ENCODE peak calls at places on chromosomes 7 and 10, in seven cellular contexts. D, E, M, C, S, F and I are unnamed samples.

GRCh38 chr7:114086491-114086905 is 167.7 kb upstream of the PPP1R3A start:
- DNase-seq in D (no peak), E (peak; percentile 51), M (no peak), C (no peak), S (peak; percentile 19), F (no peak), I (peak; percentile 30)

GRCh38 chr10:75531571-75532031 is 100.2 kb downstream of the LRMDA start:
- DNase-seq in D (no peak), E (no peak), M (no peak), C (no peak), S (no peak), F (no peak), I (no peak)

GRCh38 chr10:26448706-26449435 is 10.7 kb downstream of the APBB1IP start:
- DNase-seq in D (no peak), E (no peak), M (no peak), C (no peak), S (no peak), F (no peak), I (no peak)

GRCh38 chr7:234712-235553 is 42.6 kb downstream of the FAM20C start:
- DNase-seq in D (peak; percentile 71), E (no peak), M (no peak), C (peak; percentile 93), S (no peak), F (peak; percentile 89), I (no peak)

GRCh38 chr10:63430091-63430998 is 35.4 kb downstream of the JMJD1C start:
- DNase-seq in D (peak; percentile 74), E (no peak), M (no peak), C (peak; percentile 90), S (peak; percentile 94), F (peak; percentile 40), I (no peak)

GRCh38 chr7:76142861-76143260 is 58.8 kb upstream of the SRRM3 start:
- DNase-seq in D (no peak), E (no peak), M (no peak), C (no peak), S (no peak), F (no peak), I (no peak)

GRCh38 chr7:123936388-123936787 is 11.3 kb downstream of the SPAM1 start:
- DNase-seq in D (no peak), E (no peak), M (no peak), C (no peak), S (no peak), F (no peak), I (no peak)

GRCh38 chr10:17430647-17431355 is 23.6 kb downstream of the ST8SIA6 start:
- DNase-seq in D (peak; percentile 73), E (peak; percentile 83), M (peak; percentile 58), C (peak; percentile 71), S (peak; percentile 81), F (peak; percentile 50), I (peak; percentile 72)

GRCh38 chr7:100827330-100828226 is at the start of gene EPHB4:
- DNase-seq in D (peak; percentile 86), E (peak; percentile 93), M (peak; percentile 90), C (peak; percentile 91), S (peak; percentile 97), F (no peak), I (peak; percentile 94)

GRCh38 chr10:12510566-12510965 is 161.2 kb downstream of the CAMK1D start:
- DNase-seq in D (no peak), E (peak; percentile 37), M (no peak), C (no peak), S (peak; percentile 51), F (no peak), I (no peak)

GRCh38 chr10:127485153-127485857 is 63.8 kb upstream of the NPS start:
- DNase-seq in D (peak; percentile 73), E (peak; percentile 37), M (no peak), C (peak; percentile 8), S (peak; percentile 65), F (peak; percentile 8), I (peak; percentile 64)

GRCh38 chr10:51035344-51035743 is 38.9 kb upstream of the PRKG1 start:
- DNase-seq in D (no peak), E (no peak), M (no peak), C (no peak), S (peak; percentile 46), F (no peak), I (no peak)

GRCh38 chr7:64888901-64889685 is 14.0 kb upstream of the ZNF273 start:
- DNase-seq in D (no peak), E (peak; percentile 62), M (no peak), C (peak; percentile 14), S (no peak), F (no peak), I (no peak)

GRCh38 chr7:122155566-122155965 is 11.5 kb upstream of the AASS start:
- DNase-seq in D (no peak), E (no peak), M (no peak), C (no peak), S (peak; percentile 27), F (peak; percentile 43), I (no peak)

GRCh38 chr10:101214446-101215396 is 14.5 kb downstream of the LBX1 start:
- DNase-seq in D (peak; percentile 32), E (peak; percentile 95), M (peak; percentile 86), C (no peak), S (peak; percentile 86), F (peak; percentile 62), I (peak; percentile 91)

GRCh38 chr7:104552102-104552501 is 223.7 kb downstream of the LHFPL3 start:
- DNase-seq in D (peak; percentile 4), E (peak; percentile 73), M (peak; percentile 81), C (peak; percentile 0), S (peak; percentile 76), F (peak; percentile 41), I (peak; percentile 59)

GRCh38 chr7:104551226-104551625 is 222.8 kb downstream of the LHFPL3 start:
- DNase-seq in D (no peak), E (no peak), M (no peak), C (no peak), S (no peak), F (no peak), I (no peak)

GRCh38 chr7:104550362-104550761 is 222.0 kb downstream of the LHFPL3 start:
- DNase-seq in D (no peak), E (no peak), M (no peak), C (no peak), S (no peak), F (no peak), I (no peak)

GRCh38 chr7:104553074-104553473 is 224.7 kb downstream of the LHFPL3 start:
- DNase-seq in D (no peak), E (no peak), M (no peak), C (no peak), S (no peak), F (no peak), I (no peak)

GRCh38 chr7:104548861-104549260 is 220.5 kb downstream of the LHFPL3 start:
- DNase-seq in D (no peak), E (no peak), M (no peak), C (no peak), S (peak; percentile 33), F (no peak), I (no peak)
- H2BK5ac ChIP-seq in D (no peak overlapping the region), E (no peak overlapping the region), M (no peak overlapping the region), C (no peak overlapping the region), S (no peak overlapping the region), F (no peak overlapping the region), I (no peak overlapping the region)

GRCh38 chr7:149476791-149477190 is 15.9 kb upstream of the ZNF777 start:
- DNase-seq in D (no peak), E (peak; percentile 28), M (no peak), C (no peak), S (no peak), F (no peak), I (no peak)

GRCh38 chr7:149479554-149479953 is 18.1 kb downstream of the ZNF746 start:
- DNase-seq in D (no peak), E (no peak), M (no peak), C (no peak), S (no peak), F (no peak), I (no peak)

GRCh38 chr7:149478754-149479153 is 17.9 kb upstream of the ZNF777 start:
- DNase-seq in D (no peak), E (no peak), M (no peak), C (no peak), S (no peak), F (no peak), I (no peak)

GRCh38 chr7:149475121-149476045 is 14.5 kb upstream of the ZNF777 start:
- DNase-seq in D (no peak), E (peak; percentile 37), M (no peak), C (no peak), S (no peak), F (peak; percentile 41), I (no peak)

GRCh38 chr7:149477494-149478443 is 16.9 kb upstream of the ZNF777 start:
- DNase-seq in D (no peak), E (no peak), M (no peak), C (no peak), S (peak; percentile 80), F (peak; percentile 82), I (peak; percentile 69)
- H2BK5ac ChIP-seq in D (no peak overlapping the region), E (no peak overlapping the region), M (no peak overlapping the region), C (no peak overlapping the region), S (no peak overlapping the region), F (no peak overlapping the region), I (no peak overlapping the region)

DNA sequence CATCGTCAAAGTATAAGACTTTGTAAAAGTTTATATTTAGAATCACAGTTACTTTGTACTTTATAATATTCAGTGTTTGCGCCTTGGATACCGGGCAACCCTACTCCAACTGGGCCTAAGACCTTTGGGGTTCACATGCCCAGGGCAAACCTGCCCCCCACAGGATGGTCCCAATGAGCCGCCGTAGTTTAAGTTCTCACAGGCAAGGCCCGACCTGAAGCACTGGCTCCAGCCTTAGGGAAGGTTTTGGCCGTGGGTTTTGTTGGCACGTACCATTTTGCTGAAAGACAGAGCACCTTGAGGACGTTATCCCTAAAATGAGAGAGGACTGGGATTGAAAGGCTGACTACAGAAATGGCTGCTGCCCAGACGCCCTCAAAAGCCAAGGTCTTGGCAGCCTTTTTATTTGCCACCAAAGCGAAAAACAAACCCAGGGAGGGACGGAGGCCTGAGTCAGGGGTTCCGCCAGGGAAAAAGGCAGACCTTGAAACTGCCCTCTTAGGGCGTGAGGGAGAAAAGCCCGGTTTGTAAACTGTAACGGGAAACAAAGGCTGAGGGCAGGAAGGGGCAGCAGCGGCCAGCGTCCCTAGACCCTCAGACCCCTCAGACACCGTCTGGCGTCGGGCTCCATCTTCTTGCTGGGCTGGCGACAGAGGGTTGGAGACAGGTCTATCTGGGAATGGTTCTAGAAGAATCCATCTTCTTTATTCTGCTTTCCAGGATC is at the start of gene CCDC172:
- DNase-seq in D (no peak), E (peak; percentile 54), M (no peak), C (no peak), S (no peak), F (no peak), I (peak; percentile 43)
- H2BK5ac ChIP-seq in D (no peak within 1 kb of the TSS), E (peak within 1 kb of the TSS; percentile 88), M (no peak within 1 kb of the TSS), C (no peak within 1 kb of the TSS), S (no peak within 1 kb of the TSS), F (no peak within 1 kb of the TSS), I (no peak within 1 kb of the TSS)

GRCh38 chr10:58178811-58179210 is 88.9 kb downstream of the IPMK start:
- DNase-seq in D (peak; percentile 21), E (no peak), M (no peak), C (peak; percentile 37), S (no peak), F (no peak), I (no peak)

GRCh38 chr10:58174831-58175230 is 92.9 kb downstream of the IPMK start:
- DNase-seq in D (no peak), E (no peak), M (no peak), C (no peak), S (no peak), F (no peak), I (no peak)

GRCh38 chr10:58177362-58177947 is 90.2 kb downstream of the IPMK start:
- DNase-seq in D (peak; percentile 47), E (no peak), M (no peak), C (peak; percentile 40), S (peak; percentile 31), F (no peak), I (no peak)

GRCh38 chr10:58175990-58176910 is 91.4 kb downstream of the IPMK start:
- DNase-seq in D (peak; percentile 38), E (no peak), M (peak; percentile 12), C (peak; percentile 40), S (peak; percentile 57), F (no peak), I (no peak)

GRCh38 chr10:58173391-58173790 is 94.3 kb downstream of the IPMK start:
- DNase-seq in D (no peak), E (no peak), M (no peak), C (no peak), S (peak; percentile 12), F (no peak), I (no peak)
- H2BK5ac ChIP-seq in D (no peak overlapping the region), E (no peak overlapping the region), M (no peak overlapping the region), C (no peak overlapping the region), S (no peak overlapping the region), F (no peak overlapping the region), I (no peak overlapping the region)